ENCODE peak calls at places on chromosome 16, in five cellular contexts. One of them, this sample, is unnamed.

GRCh38 chr16:81688182-81688581 is 90.9 kb upstream of the PLCG2 start:
- DNase-seq in ascending aorta: no peak
- DNase-seq in fibroblast of lung: peak; percentile 53
- DNase-seq in hepatocyte: no peak
- DNase-seq in brain microvascular endothelial cell: no peak
- DNase-seq in this sample: no peak

GRCh38 chr16:20216818-20217217 is 110.5 kb downstream of the GP2 start:
- DNase-seq in ascending aorta: no peak
- DNase-seq in fibroblast of lung: no peak
- DNase-seq in hepatocyte: no peak
- DNase-seq in brain microvascular endothelial cell: no peak
- DNase-seq in this sample: no peak

GRCh38 chr16:72277749-72278148 is 105.8 kb upstream of the PMFBP1 start:
- DNase-seq in ascending aorta: no peak
- DNase-seq in fibroblast of lung: no peak
- DNase-seq in hepatocyte: no peak
- DNase-seq in brain microvascular endothelial cell: no peak
- DNase-seq in this sample: no peak

GRCh38 chr16:72561-73537 is at the start of gene RHBDF1:
- DNase-seq in ascending aorta: no peak
- DNase-seq in fibroblast of lung: no peak
- DNase-seq in hepatocyte: peak; percentile 93
- DNase-seq in brain microvascular endothelial cell: no peak
- DNase-seq in this sample: no peak

GRCh38 chr16:76125871-76126270 is 151.3 kb upstream of the CNTNAP4 start:
- DNase-seq in ascending aorta: no peak
- DNase-seq in fibroblast of lung: no peak
- DNase-seq in hepatocyte: no peak
- DNase-seq in brain microvascular endothelial cell: no peak
- DNase-seq in this sample: no peak

GRCh38 chr16:1884155-1884760 is 12.3 kb upstream of the MEIOB start:
- DNase-seq in ascending aorta: no peak
- DNase-seq in fibroblast of lung: no peak
- DNase-seq in hepatocyte: no peak
- DNase-seq in brain microvascular endothelial cell: peak; percentile 14
- DNase-seq in this sample: no peak

GRCh38 chr16:86195863-86196630 is 297.1 kb downstream of the IRF8 start:
- DNase-seq in ascending aorta: no peak
- DNase-seq in fibroblast of lung: no peak
- DNase-seq in hepatocyte: peak; percentile 30
- DNase-seq in brain microvascular endothelial cell: no peak
- DNase-seq in this sample: no peak

GRCh38 chr16:22123146-22123545 is 30.8 kb downstream of the VWA3A start:
- DNase-seq in ascending aorta: no peak
- DNase-seq in fibroblast of lung: no peak
- DNase-seq in hepatocyte: no peak
- DNase-seq in brain microvascular endothelial cell: no peak
- DNase-seq in this sample: peak; percentile 23

GRCh38 chr16:27313422-27314160 is at the start of gene IL4R:
- DNase-seq in ascending aorta: peak; percentile 31
- DNase-seq in fibroblast of lung: peak; percentile 75
- DNase-seq in hepatocyte: peak; percentile 88
- DNase-seq in brain microvascular endothelial cell: peak; percentile 80
- DNase-seq in this sample: peak; percentile 64

GRCh38 chr16:27482397-27483082 is 67.2 kb downstream of the GTF3C1 start:
- DNase-seq in ascending aorta: no peak
- DNase-seq in fibroblast of lung: no peak
- DNase-seq in hepatocyte: no peak
- DNase-seq in brain microvascular endothelial cell: no peak
- DNase-seq in this sample: no peak

GRCh38 chr16:86221085-86221484 is 289.2 kb upstream of the FOXF1 start:
- DNase-seq in ascending aorta: no peak
- DNase-seq in fibroblast of lung: peak; percentile 86
- DNase-seq in hepatocyte: no peak
- DNase-seq in brain microvascular endothelial cell: no peak
- DNase-seq in this sample: no peak

GRCh38 chr16:636206-637080 is at the start of gene METTL26:
- DNase-seq in ascending aorta: peak; percentile 80
- DNase-seq in fibroblast of lung: peak; percentile 89
- DNase-seq in hepatocyte: peak; percentile 97
- DNase-seq in brain microvascular endothelial cell: peak; percentile 91
- DNase-seq in this sample: peak; percentile 95

GRCh38 chr16:10878328-10878643 is 1.3 kb downstream of the CIITA start:
- DNase-seq in ascending aorta: no peak
- DNase-seq in fibroblast of lung: no peak
- DNase-seq in hepatocyte: no peak
- DNase-seq in brain microvascular endothelial cell: no peak
- DNase-seq in this sample: no peak

GRCh38 chr16:87337247-87337646 is 20.1 kb upstream of the C16orf95 start:
- DNase-seq in ascending aorta: no peak
- DNase-seq in fibroblast of lung: no peak
- DNase-seq in hepatocyte: no peak
- DNase-seq in brain microvascular endothelial cell: no peak
- DNase-seq in this sample: no peak

GRCh38 chr16:15773964-15774363 is 82.9 kb downstream of the MYH11 start:
- DNase-seq in ascending aorta: no peak
- DNase-seq in fibroblast of lung: no peak
- DNase-seq in hepatocyte: no peak
- DNase-seq in brain microvascular endothelial cell: no peak
- DNase-seq in this sample: no peak

GRCh38 chr16:47504599-47504998 is 43.5 kb downstream of the PHKB start:
- DNase-seq in ascending aorta: no peak
- DNase-seq in fibroblast of lung: no peak
- DNase-seq in hepatocyte: no peak
- DNase-seq in brain microvascular endothelial cell: no peak
- DNase-seq in this sample: no peak

GRCh38 chr16:55302635-55303034 is 21.4 kb upstream of the IRX6 start:
- DNase-seq in ascending aorta: no peak
- DNase-seq in fibroblast of lung: no peak
- DNase-seq in hepatocyte: no peak
- DNase-seq in brain microvascular endothelial cell: no peak
- DNase-seq in this sample: no peak

GRCh38 chr16:24070851-24071250 is 185.3 kb upstream of the CACNG3 start:
- DNase-seq in ascending aorta: no peak
- DNase-seq in fibroblast of lung: peak; percentile 6
- DNase-seq in hepatocyte: peak; percentile 60
- DNase-seq in brain microvascular endothelial cell: peak; percentile 6
- DNase-seq in this sample: peak; percentile 75

GRCh38 chr16:15950167-15950854 is 895 bp downstream of the ABCC1 start:
- DNase-seq in ascending aorta: no peak
- DNase-seq in fibroblast of lung: peak; percentile 60
- DNase-seq in hepatocyte: peak; percentile 36
- DNase-seq in brain microvascular endothelial cell: peak; percentile 23
- DNase-seq in this sample: peak; percentile 66

GRCh38 chr16:1519831-1520230 is 13.6 kb upstream of the TMEM204 start:
- DNase-seq in ascending aorta: no peak
- DNase-seq in fibroblast of lung: no peak
- DNase-seq in hepatocyte: no peak
- DNase-seq in brain microvascular endothelial cell: no peak
- DNase-seq in this sample: no peak

GRCh38 chr16:14629612-14629918 is 495 bp downstream of the PARN start:
- DNase-seq in ascending aorta: no peak
- DNase-seq in fibroblast of lung: no peak
- DNase-seq in hepatocyte: no peak
- DNase-seq in brain microvascular endothelial cell: no peak
- DNase-seq in this sample: peak; percentile 17

GRCh38 chr16:11004351-11004750 is 60.0 kb downstream of the CLEC16A start:
- DNase-seq in ascending aorta: no peak
- DNase-seq in fibroblast of lung: peak; percentile 74
- DNase-seq in hepatocyte: no peak
- DNase-seq in brain microvascular endothelial cell: no peak
- DNase-seq in this sample: no peak

GRCh38 chr16:27305342-27305741 is 8.4 kb upstream of the IL4R start:
- DNase-seq in ascending aorta: no peak
- DNase-seq in fibroblast of lung: no peak
- DNase-seq in hepatocyte: no peak
- DNase-seq in brain microvascular endothelial cell: no peak
- DNase-seq in this sample: no peak

GRCh38 chr16:67248401-67249177 is at the start of gene SLC9A5:
- DNase-seq in ascending aorta: no peak
- DNase-seq in fibroblast of lung: peak; percentile 27
- DNase-seq in hepatocyte: peak; percentile 40
- DNase-seq in brain microvascular endothelial cell: no peak
- DNase-seq in this sample: peak; percentile 39
- TF ChIP-seq CTCF in ascending aorta: peak; percentile 50
- TF ChIP-seq CTCF in fibroblast of lung: no peak
- TF ChIP-seq CTCF in hepatocyte: peak; percentile 11
- TF ChIP-seq CTCF in brain microvascular endothelial cell: peak; percentile 20
- TF ChIP-seq CTCF in this sample: peak; percentile 8

DNA sequence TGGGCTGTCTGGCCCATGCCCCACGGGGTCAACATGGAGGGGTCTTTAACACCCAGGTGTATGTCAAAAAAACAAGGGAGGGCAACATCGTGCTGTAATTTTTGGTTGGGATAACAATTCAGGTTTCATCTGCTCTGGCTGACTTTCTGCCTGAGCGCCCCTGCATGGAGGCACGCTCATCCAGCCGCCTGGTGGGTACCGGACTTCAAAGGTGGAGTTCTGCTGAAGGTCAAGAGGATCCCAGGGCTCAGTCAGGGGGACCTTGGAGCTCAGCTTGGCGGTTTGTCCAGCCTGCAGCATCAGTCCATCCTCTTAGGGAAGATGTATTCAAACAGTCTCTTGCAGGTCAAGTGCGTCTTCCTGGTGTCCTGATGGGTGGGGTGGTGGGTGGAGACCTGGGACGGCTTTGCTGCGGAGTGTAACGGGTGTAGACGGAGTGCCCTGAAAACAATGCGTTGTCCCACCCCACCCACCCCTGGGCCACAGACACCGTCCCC is 5.4 kb upstream of the SGF29 start:
- DNase-seq in ascending aorta: no peak
- DNase-seq in fibroblast of lung: no peak
- DNase-seq in hepatocyte: no peak
- DNase-seq in brain microvascular endothelial cell: no peak
- DNase-seq in this sample: no peak
- H3K27me3 ChIP-seq in ascending aorta: no peaks in the 10 kb centered on the region
- H3K27me3 ChIP-seq in fibroblast of lung: no peaks in the 10 kb centered on the region
- H3K27me3 ChIP-seq in hepatocyte: no peaks in the 10 kb centered on the region
- H3K27me3 ChIP-seq in brain microvascular endothelial cell: no peaks in the 10 kb centered on the region
- H3K27me3 ChIP-seq in this sample: no peaks in the 10 kb centered on the region

GRCh38 chr16:12356622-12357365 is 380.3 kb downstream of the SNX29 start:
- DNase-seq in ascending aorta: no peak
- DNase-seq in fibroblast of lung: no peak
- DNase-seq in hepatocyte: no peak
- DNase-seq in brain microvascular endothelial cell: no peak
- DNase-seq in this sample: no peak
- TF ChIP-seq CTCF in ascending aorta: no peak
- TF ChIP-seq CTCF in fibroblast of lung: no peak
- TF ChIP-seq CTCF in hepatocyte: no peak
- TF ChIP-seq CTCF in brain microvascular endothelial cell: no peak
- TF ChIP-seq CTCF in this sample: no peak

DNA sequence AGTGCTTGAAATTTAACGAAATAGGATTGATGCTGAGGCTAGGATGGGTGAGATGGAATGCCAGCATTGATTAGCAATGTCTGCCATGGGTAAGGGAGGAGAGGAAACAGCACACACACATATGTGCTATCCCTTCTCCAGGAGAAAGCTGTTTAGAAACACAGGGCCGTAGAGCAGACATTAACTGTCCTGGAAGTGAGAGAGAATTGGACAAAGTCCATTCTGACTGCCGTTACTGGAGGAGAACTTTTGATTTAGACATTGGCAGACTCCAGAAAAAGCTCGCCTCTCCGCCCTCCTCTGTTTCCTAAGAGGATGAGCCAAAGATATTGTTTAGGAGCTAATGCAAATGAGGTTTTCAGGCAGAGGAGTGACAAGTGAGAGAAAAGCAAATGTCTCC is 236.9 kb downstream of the HAPSTR1 start:
- DNase-seq in ascending aorta: no peak
- DNase-seq in fibroblast of lung: no peak
- DNase-seq in hepatocyte: no peak
- DNase-seq in brain microvascular endothelial cell: no peak
- DNase-seq in this sample: no peak
- H3K27me3 ChIP-seq in ascending aorta: no peaks in the 10 kb centered on the region
- H3K27me3 ChIP-seq in fibroblast of lung: no peaks in the 10 kb centered on the region
- H3K27me3 ChIP-seq in hepatocyte: no peaks in the 10 kb centered on the region
- H3K27me3 ChIP-seq in brain microvascular endothelial cell: no peaks in the 10 kb centered on the region
- H3K27me3 ChIP-seq in this sample: no peaks in the 10 kb centered on the region

GRCh38 chr16:66442502-66443268 is 15.6 kb downstream of the BEAN1 start:
- DNase-seq in ascending aorta: no peak
- DNase-seq in fibroblast of lung: no peak
- DNase-seq in hepatocyte: no peak
- DNase-seq in brain microvascular endothelial cell: no peak
- DNase-seq in this sample: no peak

GRCh38 chr16:66443269-66443652 is 16.2 kb downstream of the BEAN1 start:
- DNase-seq in ascending aorta: no peak
- DNase-seq in fibroblast of lung: no peak
- DNase-seq in hepatocyte: no peak
- DNase-seq in brain microvascular endothelial cell: no peak
- DNase-seq in this sample: no peak

GRCh38 chr16:66446737-66447136 is 19.6 kb downstream of the BEAN1 start:
- DNase-seq in ascending aorta: no peak
- DNase-seq in fibroblast of lung: no peak
- DNase-seq in hepatocyte: no peak
- DNase-seq in brain microvascular endothelial cell: no peak
- DNase-seq in this sample: no peak

GRCh38 chr16:66441586-66442375 is 14.7 kb downstream of the BEAN1 start:
- DNase-seq in ascending aorta: no peak
- DNase-seq in fibroblast of lung: peak; percentile 73
- DNase-seq in hepatocyte: no peak
- DNase-seq in brain microvascular endothelial cell: peak; percentile 25
- DNase-seq in this sample: no peak

DNA sequence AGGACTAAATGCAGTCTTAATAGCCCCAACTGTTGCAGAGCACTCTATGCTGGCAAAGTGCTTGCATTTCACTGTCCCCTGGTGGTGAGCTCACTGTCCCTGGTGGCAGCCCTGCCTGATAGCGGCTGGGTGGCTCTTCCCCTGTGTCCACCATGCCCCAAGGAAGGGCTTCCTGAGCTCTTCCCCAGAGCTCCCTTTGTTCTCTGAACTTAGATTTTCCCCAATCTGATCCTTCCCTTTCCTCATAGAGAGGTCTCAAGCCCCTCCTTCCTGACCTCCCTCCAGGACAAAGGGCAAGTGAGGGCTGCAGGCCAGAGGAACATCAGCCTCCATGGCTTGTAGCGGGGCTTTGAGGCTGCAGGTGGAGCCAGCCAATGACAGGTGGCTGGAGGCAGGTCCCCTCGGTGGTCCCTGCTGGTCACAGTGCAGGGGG is 17.0 kb downstream of the BEAN1 start:
- DNase-seq in ascending aorta: no peak
- DNase-seq in fibroblast of lung: no peak
- DNase-seq in hepatocyte: no peak
- DNase-seq in brain microvascular endothelial cell: no peak
- DNase-seq in this sample: peak; percentile 33
- TF ChIP-seq CTCF in ascending aorta: no peak
- TF ChIP-seq CTCF in fibroblast of lung: no peak
- TF ChIP-seq CTCF in hepatocyte: no peak
- TF ChIP-seq CTCF in brain microvascular endothelial cell: peak; percentile 47
- TF ChIP-seq CTCF in this sample: peak; percentile 60

This sample was measured in WERI-Rb-1.